ENCODE peak calls at places on chromosomes 1 and 21, in eight cellular contexts. One of them, this sample, is unnamed.

GRCh38 chr1:192565946-192566345 is 9.6 kb upstream of the RGS1 start:
- DNase-seq in PC-3: no peak
- DNase-seq in colonic mucosa: no peak
- DNase-seq in iPS DF 6.9: no peak
- DNase-seq in transverse colon: no peak
- DNase-seq in body of pancreas: no peak
- DNase-seq in AG04450: no peak
- DNase-seq in thyroid gland: no peak
- DNase-seq in this sample: no peak

GRCh38 chr21:45454924-45455315 is 50.0 kb downstream of the COL18A1 start:
- DNase-seq in AG04450: no peak
- DNase-seq in colonic mucosa: no peak
- DNase-seq in PC-3: no peak
- DNase-seq in thyroid gland: no peak
- DNase-seq in body of pancreas: no peak
- DNase-seq in iPS DF 6.9: no peak
- DNase-seq in transverse colon: no peak
- DNase-seq in this sample: no peak

GRCh38 chr21:46110499-46111192 is 12.7 kb downstream of the COL6A2 start:
- DNase-seq in body of pancreas: peak; percentile 9
- DNase-seq in colonic mucosa: peak; percentile 15
- DNase-seq in iPS DF 6.9: no peak
- DNase-seq in PC-3: no peak
- DNase-seq in thyroid gland: peak; percentile 30
- DNase-seq in AG04450: no peak
- DNase-seq in transverse colon: peak; percentile 26
- DNase-seq in this sample: peak; percentile 38

GRCh38 chr1:14777516-14778506 is 179.3 kb downstream of the KAZN start:
- DNase-seq in body of pancreas: no peak
- DNase-seq in colonic mucosa: no peak
- DNase-seq in iPS DF 6.9: no peak
- DNase-seq in transverse colon: no peak
- DNase-seq in AG04450: no peak
- DNase-seq in thyroid gland: no peak
- DNase-seq in PC-3: no peak
- DNase-seq in this sample: no peak

GRCh38 chr1:90836345-90836679 is 119.2 kb upstream of the BARHL2 start:
- DNase-seq in colonic mucosa: no peak
- DNase-seq in thyroid gland: no peak
- DNase-seq in AG04450: no peak
- DNase-seq in iPS DF 6.9: no peak
- DNase-seq in body of pancreas: no peak
- DNase-seq in PC-3: no peak
- DNase-seq in transverse colon: no peak
- DNase-seq in this sample: no peak

GRCh38 chr1:241640867-241641542 is 836 bp upstream of the CHML start:
- DNase-seq in body of pancreas: no peak
- DNase-seq in transverse colon: peak; percentile 63
- DNase-seq in thyroid gland: no peak
- DNase-seq in iPS DF 6.9: no peak
- DNase-seq in PC-3: peak; percentile 55
- DNase-seq in AG04450: no peak
- DNase-seq in colonic mucosa: peak; percentile 25
- DNase-seq in this sample: no peak

GRCh38 chr1:193697105-193697762 is 510.8 kb upstream of the B3GALT2 start:
- DNase-seq in thyroid gland: no peak
- DNase-seq in PC-3: peak; percentile 5
- DNase-seq in iPS DF 6.9: no peak
- DNase-seq in transverse colon: no peak
- DNase-seq in AG04450: no peak
- DNase-seq in body of pancreas: no peak
- DNase-seq in colonic mucosa: no peak
- DNase-seq in this sample: no peak

GRCh38 chr1:209769171-209769904 is 13.5 kb downstream of the TRAF3IP3 start:
- DNase-seq in AG04450: peak; percentile 66
- DNase-seq in body of pancreas: peak; percentile 34
- DNase-seq in thyroid gland: peak; percentile 31
- DNase-seq in iPS DF 6.9: no peak
- DNase-seq in transverse colon: peak; percentile 69
- DNase-seq in PC-3: peak; percentile 73
- DNase-seq in colonic mucosa: peak; percentile 54
- DNase-seq in this sample: peak; percentile 59

GRCh38 chr1:117237701-117238413 is 27.1 kb upstream of the VTCN1 start:
- DNase-seq in thyroid gland: no peak
- DNase-seq in AG04450: no peak
- DNase-seq in transverse colon: no peak
- DNase-seq in colonic mucosa: no peak
- DNase-seq in PC-3: peak; percentile 15
- DNase-seq in iPS DF 6.9: no peak
- DNase-seq in body of pancreas: peak; percentile 21
- DNase-seq in this sample: no peak

GRCh38 chr1:209356909-209357498 is 226.5 kb upstream of the CAMK1G start:
- DNase-seq in thyroid gland: no peak
- DNase-seq in AG04450: no peak
- DNase-seq in transverse colon: no peak
- DNase-seq in PC-3: peak; percentile 79
- DNase-seq in colonic mucosa: no peak
- DNase-seq in iPS DF 6.9: no peak
- DNase-seq in body of pancreas: no peak
- DNase-seq in this sample: no peak

GRCh38 chr21:34813266-34813886 is 144.6 kb downstream of the CLIC6 start:
- DNase-seq in AG04450: peak; percentile 48
- DNase-seq in thyroid gland: no peak
- DNase-seq in PC-3: peak; percentile 72
- DNase-seq in colonic mucosa: no peak
- DNase-seq in iPS DF 6.9: no peak
- DNase-seq in body of pancreas: no peak
- DNase-seq in transverse colon: no peak
- DNase-seq in this sample: peak; percentile 54

GRCh38 chr1:119040489-119040888 is 52.3 kb upstream of the TBX15 start:
- DNase-seq in thyroid gland: no peak
- DNase-seq in iPS DF 6.9: no peak
- DNase-seq in body of pancreas: no peak
- DNase-seq in colonic mucosa: no peak
- DNase-seq in PC-3: no peak
- DNase-seq in transverse colon: no peak
- DNase-seq in AG04450: no peak
- DNase-seq in this sample: no peak

GRCh38 chr1:7654725-7655124 is 116.4 kb upstream of the VAMP3 start:
- DNase-seq in body of pancreas: no peak
- DNase-seq in iPS DF 6.9: no peak
- DNase-seq in thyroid gland: no peak
- DNase-seq in PC-3: no peak
- DNase-seq in colonic mucosa: no peak
- DNase-seq in transverse colon: no peak
- DNase-seq in AG04450: no peak
- DNase-seq in this sample: no peak

GRCh38 chr1:119631433-119632102 is 16.5 kb downstream of the ZNF697 start:
- DNase-seq in transverse colon: peak; percentile 84
- DNase-seq in iPS DF 6.9: no peak
- DNase-seq in PC-3: peak; percentile 42
- DNase-seq in colonic mucosa: peak; percentile 86
- DNase-seq in body of pancreas: peak; percentile 91
- DNase-seq in thyroid gland: peak; percentile 95
- DNase-seq in AG04450: peak; percentile 34
- DNase-seq in this sample: no peak

GRCh38 chr1:26786437-26787380 is 1.0 kb upstream of the PIGV start:
- DNase-seq in colonic mucosa: peak; percentile 72
- DNase-seq in body of pancreas: peak; percentile 35
- DNase-seq in AG04450: no peak
- DNase-seq in PC-3: peak; percentile 39
- DNase-seq in transverse colon: peak; percentile 62
- DNase-seq in thyroid gland: peak; percentile 65
- DNase-seq in iPS DF 6.9: no peak
- DNase-seq in this sample: peak; percentile 88

GRCh38 chr1:172914517-172915144 is 136.1 kb downstream of the TNFSF18 start:
- DNase-seq in transverse colon: no peak
- DNase-seq in AG04450: peak; percentile 67
- DNase-seq in thyroid gland: no peak
- DNase-seq in body of pancreas: no peak
- DNase-seq in PC-3: peak; percentile 99
- DNase-seq in iPS DF 6.9: no peak
- DNase-seq in colonic mucosa: no peak
- DNase-seq in this sample: no peak

GRCh38 chr1:41919764-41920397 is 1.2 kb upstream of the HIVEP3 start:
- DNase-seq in colonic mucosa: no peak
- DNase-seq in transverse colon: peak; percentile 57
- DNase-seq in AG04450: no peak
- DNase-seq in body of pancreas: peak; percentile 47
- DNase-seq in iPS DF 6.9: no peak
- DNase-seq in PC-3: no peak
- DNase-seq in thyroid gland: peak; percentile 21
- DNase-seq in this sample: peak; percentile 53

GRCh38 chr1:11690669-11691301 is 725 bp upstream of the DRAXIN start:
- DNase-seq in body of pancreas: no peak
- DNase-seq in thyroid gland: no peak
- DNase-seq in colonic mucosa: no peak
- DNase-seq in AG04450: no peak
- DNase-seq in transverse colon: no peak
- DNase-seq in iPS DF 6.9: no peak
- DNase-seq in PC-3: no peak
- DNase-seq in this sample: no peak

GRCh38 chr1:155127105-155127671 is 488 bp upstream of the EFNA1 start:
- DNase-seq in PC-3: peak; percentile 86
- DNase-seq in body of pancreas: peak; percentile 83
- DNase-seq in colonic mucosa: peak; percentile 91
- DNase-seq in iPS DF 6.9: no peak
- DNase-seq in AG04450: no peak
- DNase-seq in thyroid gland: peak; percentile 92
- DNase-seq in transverse colon: peak; percentile 89
- DNase-seq in this sample: peak; percentile 80

GRCh38 chr1:196660912-196661311 is 9.1 kb downstream of the CFH start:
- DNase-seq in colonic mucosa: no peak
- DNase-seq in AG04450: peak; percentile 6
- DNase-seq in body of pancreas: peak; percentile 15
- DNase-seq in iPS DF 6.9: no peak
- DNase-seq in transverse colon: no peak
- DNase-seq in thyroid gland: no peak
- DNase-seq in PC-3: peak; percentile 47
- DNase-seq in this sample: no peak

GRCh38 chr1:180586671-180587155 is 27.9 kb downstream of the OVAAL start:
- DNase-seq in PC-3: peak; percentile 26
- DNase-seq in transverse colon: no peak
- DNase-seq in thyroid gland: peak; percentile 96
- DNase-seq in body of pancreas: peak; percentile 90
- DNase-seq in colonic mucosa: peak; percentile 66
- DNase-seq in iPS DF 6.9: no peak
- DNase-seq in AG04450: peak; percentile 41
- DNase-seq in this sample: no peak

GRCh38 chr1:154777151-154777550 is 92.9 kb downstream of the KCNN3 start:
- DNase-seq in PC-3: no peak
- DNase-seq in body of pancreas: no peak
- DNase-seq in iPS DF 6.9: no peak
- DNase-seq in colonic mucosa: no peak
- DNase-seq in thyroid gland: no peak
- DNase-seq in transverse colon: no peak
- DNase-seq in AG04450: no peak
- DNase-seq in this sample: no peak

GRCh38 chr1:3948344-3948743 is 48.3 kb upstream of the C1orf174 start:
- DNase-seq in transverse colon: no peak
- DNase-seq in body of pancreas: no peak
- DNase-seq in colonic mucosa: no peak
- DNase-seq in thyroid gland: no peak
- DNase-seq in AG04450: no peak
- DNase-seq in PC-3: peak; percentile 83
- DNase-seq in iPS DF 6.9: no peak
- DNase-seq in this sample: no peak

DNA sequence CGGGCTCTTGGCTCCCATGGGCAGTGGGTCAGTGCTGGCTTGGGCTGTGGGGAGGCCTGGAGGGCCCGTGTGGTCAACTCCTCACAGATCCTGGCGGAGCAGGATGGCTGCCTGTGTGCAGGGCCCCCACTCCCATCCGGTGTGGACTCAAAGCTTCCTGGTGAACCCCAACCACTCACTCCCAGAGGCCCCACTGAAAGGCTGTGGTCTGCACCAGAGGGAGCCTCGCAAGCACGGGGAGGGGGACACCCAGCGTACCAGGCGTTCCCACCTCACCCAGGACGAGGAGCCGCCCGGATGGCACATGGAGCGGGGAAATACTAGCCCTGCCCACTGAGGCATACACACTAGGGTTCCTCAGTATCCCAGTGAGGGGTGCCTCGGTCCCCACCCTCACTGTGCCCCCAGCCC is 75.4 kb upstream of the ACTRT2 start:
- DNase-seq in iPS DF 6.9: no peak
- DNase-seq in colonic mucosa: no peak
- DNase-seq in body of pancreas: no peak
- DNase-seq in transverse colon: no peak
- DNase-seq in AG04450: no peak
- DNase-seq in thyroid gland: no peak
- DNase-seq in PC-3: no peak
- DNase-seq in this sample: no peak
- H3K9me3 ChIP-seq in iPS DF 6.9: peaks cover 40% of the 10 kb centered on the region
- H3K9me3 ChIP-seq in colonic mucosa: no peaks in the 10 kb centered on the region
- H3K9me3 ChIP-seq in body of pancreas: no peaks in the 10 kb centered on the region
- H3K9me3 ChIP-seq in transverse colon: peaks cover 7% of the 10 kb centered on the region
- H3K9me3 ChIP-seq in AG04450: peaks cover 90% of the 10 kb centered on the region
- H3K9me3 ChIP-seq in thyroid gland: no peaks in the 10 kb centered on the region
- H3K9me3 ChIP-seq in PC-3: no peaks in the 10 kb centered on the region
- H3K9me3 ChIP-seq in this sample: peaks cover 6% of the 10 kb centered on the region

GRCh38 chr1:152166966-152167365 is 7.9 kb upstream of the RPTN start:
- DNase-seq in body of pancreas: no peak
- DNase-seq in AG04450: no peak
- DNase-seq in iPS DF 6.9: no peak
- DNase-seq in colonic mucosa: no peak
- DNase-seq in PC-3: no peak
- DNase-seq in transverse colon: no peak
- DNase-seq in thyroid gland: no peak
- DNase-seq in this sample: no peak
- H3K9me3 ChIP-seq in body of pancreas: no peaks in the 10 kb centered on the region
- H3K9me3 ChIP-seq in AG04450: no peaks in the 10 kb centered on the region
- H3K9me3 ChIP-seq in iPS DF 6.9: no peaks in the 10 kb centered on the region
- H3K9me3 ChIP-seq in colonic mucosa: no peaks in the 10 kb centered on the region
- H3K9me3 ChIP-seq in PC-3: no peaks in the 10 kb centered on the region
- H3K9me3 ChIP-seq in transverse colon: no peaks in the 10 kb centered on the region
- H3K9me3 ChIP-seq in thyroid gland: no peaks in the 10 kb centered on the region
- H3K9me3 ChIP-seq in this sample: no peaks in the 10 kb centered on the region

DNA sequence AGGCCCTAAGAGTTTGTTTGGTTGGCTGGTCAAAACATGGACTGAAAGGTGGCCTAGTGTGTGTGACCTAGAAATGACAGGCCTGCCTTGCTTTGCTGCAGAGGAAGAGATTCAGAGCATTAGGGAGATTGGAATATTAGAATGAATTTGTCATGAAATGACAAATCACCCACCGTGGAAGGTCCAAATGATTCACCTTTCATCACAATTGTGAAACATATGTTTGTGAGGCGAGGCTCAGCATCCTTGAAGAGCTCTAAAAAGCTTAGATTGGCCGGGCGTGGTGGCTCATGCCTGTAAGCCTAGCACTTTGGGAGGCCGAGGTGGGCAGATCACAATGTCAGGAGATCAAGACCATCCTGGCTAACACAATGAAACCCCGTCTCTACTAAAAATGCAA is 5.5 kb downstream of the LCE1B start:
- DNase-seq in thyroid gland: no peak
- DNase-seq in colonic mucosa: no peak
- DNase-seq in transverse colon: no peak
- DNase-seq in AG04450: no peak
- DNase-seq in PC-3: peak; percentile 29
- DNase-seq in body of pancreas: no peak
- DNase-seq in iPS DF 6.9: no peak
- DNase-seq in this sample: no peak
- H3K9me3 ChIP-seq in thyroid gland: no peaks in the 10 kb centered on the region
- H3K9me3 ChIP-seq in colonic mucosa: no peaks in the 10 kb centered on the region
- H3K9me3 ChIP-seq in transverse colon: no peaks in the 10 kb centered on the region
- H3K9me3 ChIP-seq in AG04450: peaks cover 5% of the 10 kb centered on the region
- H3K9me3 ChIP-seq in PC-3: no peaks in the 10 kb centered on the region
- H3K9me3 ChIP-seq in body of pancreas: no peaks in the 10 kb centered on the region
- H3K9me3 ChIP-seq in iPS DF 6.9: peaks cover 13% of the 10 kb centered on the region
- H3K9me3 ChIP-seq in this sample: no peaks in the 10 kb centered on the region

GRCh38 chr1:226954777-226955176 is 14.7 kb downstream of the COQ8A start:
- DNase-seq in thyroid gland: no peak
- DNase-seq in iPS DF 6.9: no peak
- DNase-seq in colonic mucosa: no peak
- DNase-seq in transverse colon: no peak
- DNase-seq in PC-3: no peak
- DNase-seq in AG04450: no peak
- DNase-seq in body of pancreas: no peak
- DNase-seq in this sample: no peak
- H3K9me3 ChIP-seq in thyroid gland: no peaks in the 10 kb centered on the region
- H3K9me3 ChIP-seq in iPS DF 6.9: no peaks in the 10 kb centered on the region
- H3K9me3 ChIP-seq in colonic mucosa: no peaks in the 10 kb centered on the region
- H3K9me3 ChIP-seq in transverse colon: no peaks in the 10 kb centered on the region
- H3K9me3 ChIP-seq in PC-3: no peaks in the 10 kb centered on the region
- H3K9me3 ChIP-seq in AG04450: peaks cover 12% of the 10 kb centered on the region
- H3K9me3 ChIP-seq in body of pancreas: no peaks in the 10 kb centered on the region
- H3K9me3 ChIP-seq in this sample: no peaks in the 10 kb centered on the region